ENCODE peak calls at places on chromosomes 12 and 14, in six cellular contexts. One of them, this sample, is unnamed.

GRCh38 chr12:130049666-130050065 is 112.6 kb upstream of the FZD10 start:
- DNase-seq in NCI-H460: no peak
- DNase-seq in cardiac fibroblast: no peak
- DNase-seq in ELR: no peak
- DNase-seq in stomach: no peak
- DNase-seq in choroid plexus epithelial cell: no peak
- DNase-seq in this sample: no peak

GRCh38 chr14:72678360-72678759 is 215.5 kb downstream of the DPF3 start:
- DNase-seq in cardiac fibroblast: peak; percentile 56
- DNase-seq in NCI-H460: no peak
- DNase-seq in stomach: no peak
- DNase-seq in choroid plexus epithelial cell: peak; percentile 69
- DNase-seq in ELR: peak; percentile 83
- DNase-seq in this sample: no peak

GRCh38 chr12:69720748-69721147 is 17.9 kb upstream of the RAB3IP start:
- DNase-seq in cardiac fibroblast: no peak
- DNase-seq in ELR: no peak
- DNase-seq in stomach: no peak
- DNase-seq in choroid plexus epithelial cell: no peak
- DNase-seq in NCI-H460: no peak
- DNase-seq in this sample: no peak

GRCh38 chr14:51855234-51855633 is 5.2 kb upstream of the GNG2 start:
- DNase-seq in NCI-H460: no peak
- DNase-seq in cardiac fibroblast: peak; percentile 38
- DNase-seq in choroid plexus epithelial cell: peak; percentile 50
- DNase-seq in ELR: peak; percentile 30
- DNase-seq in stomach: no peak
- DNase-seq in this sample: no peak

GRCh38 chr12:89707992-89708792 is 446 bp downstream of the ATP2B1 start:
- DNase-seq in ELR: peak; percentile 45
- DNase-seq in NCI-H460: no peak
- DNase-seq in cardiac fibroblast: peak; percentile 19
- DNase-seq in choroid plexus epithelial cell: peak; percentile 35
- DNase-seq in stomach: peak; percentile 36
- DNase-seq in this sample: no peak

GRCh38 chr12:64633186-64633939 is 23.1 kb downstream of the RASSF3 start:
- DNase-seq in stomach: no peak
- DNase-seq in choroid plexus epithelial cell: no peak
- DNase-seq in NCI-H460: no peak
- DNase-seq in ELR: no peak
- DNase-seq in cardiac fibroblast: no peak
- DNase-seq in this sample: peak; percentile 18

GRCh38 chr14:60313093-60313492 is 64.1 kb downstream of the PPM1A start:
- DNase-seq in stomach: no peak
- DNase-seq in NCI-H460: no peak
- DNase-seq in cardiac fibroblast: peak; percentile 10
- DNase-seq in choroid plexus epithelial cell: peak; percentile 45
- DNase-seq in ELR: no peak
- DNase-seq in this sample: no peak

GRCh38 chr14:99721792-99722516 is 37.9 kb downstream of the CYP46A1 start:
- DNase-seq in stomach: no peak
- DNase-seq in choroid plexus epithelial cell: no peak
- DNase-seq in NCI-H460: no peak
- DNase-seq in cardiac fibroblast: no peak
- DNase-seq in ELR: no peak
- DNase-seq in this sample: no peak

GRCh38 chr14:81302613-81303012 is 81.9 kb upstream of the GTF2A1 start:
- DNase-seq in NCI-H460: no peak
- DNase-seq in ELR: peak; percentile 11
- DNase-seq in choroid plexus epithelial cell: no peak
- DNase-seq in stomach: no peak
- DNase-seq in cardiac fibroblast: no peak
- DNase-seq in this sample: no peak

GRCh38 chr12:67419810-67420209 is 150.7 kb downstream of the CAND1 start:
- DNase-seq in cardiac fibroblast: no peak
- DNase-seq in ELR: no peak
- DNase-seq in NCI-H460: no peak
- DNase-seq in stomach: no peak
- DNase-seq in choroid plexus epithelial cell: no peak
- DNase-seq in this sample: no peak

GRCh38 chr12:65368071-65368470 is 89.6 kb downstream of the MSRB3 start:
- DNase-seq in choroid plexus epithelial cell: no peak
- DNase-seq in ELR: no peak
- DNase-seq in cardiac fibroblast: no peak
- DNase-seq in NCI-H460: no peak
- DNase-seq in stomach: no peak
- DNase-seq in this sample: no peak

GRCh38 chr14:104424406-104425072 is 155.0 kb upstream of the C14orf180 start:
- DNase-seq in ELR: no peak
- DNase-seq in cardiac fibroblast: no peak
- DNase-seq in NCI-H460: no peak
- DNase-seq in stomach: peak; percentile 20
- DNase-seq in choroid plexus epithelial cell: no peak
- DNase-seq in this sample: no peak

GRCh38 chr12:115341442-115341841 is 657.5 kb upstream of the TBX3 start:
- DNase-seq in cardiac fibroblast: peak; percentile 97
- DNase-seq in choroid plexus epithelial cell: peak; percentile 99
- DNase-seq in ELR: peak; percentile 99
- DNase-seq in NCI-H460: peak; percentile 85
- DNase-seq in stomach: peak; percentile 36
- DNase-seq in this sample: no peak

GRCh38 chr12:11902525-11902875 is 168.2 kb upstream of the BCL2L14 start:
- DNase-seq in choroid plexus epithelial cell: no peak
- DNase-seq in ELR: no peak
- DNase-seq in NCI-H460: no peak
- DNase-seq in cardiac fibroblast: no peak
- DNase-seq in stomach: no peak
- DNase-seq in this sample: no peak

GRCh38 chr12:46177020-46177419 is 91.8 kb downstream of the SLC38A1 start:
- DNase-seq in choroid plexus epithelial cell: no peak
- DNase-seq in stomach: no peak
- DNase-seq in NCI-H460: no peak
- DNase-seq in ELR: no peak
- DNase-seq in cardiac fibroblast: no peak
- DNase-seq in this sample: peak; percentile 13

GRCh38 chr14:21057803-21058675 is at the start of gene RNASE8:
- DNase-seq in cardiac fibroblast: no peak
- DNase-seq in stomach: no peak
- DNase-seq in ELR: peak; percentile 60
- DNase-seq in choroid plexus epithelial cell: peak; percentile 35
- DNase-seq in NCI-H460: no peak
- DNase-seq in this sample: no peak

GRCh38 chr14:97878727-97879126 is 1081.5 kb downstream of the VRK1 start:
- DNase-seq in ELR: no peak
- DNase-seq in choroid plexus epithelial cell: no peak
- DNase-seq in stomach: no peak
- DNase-seq in NCI-H460: no peak
- DNase-seq in cardiac fibroblast: no peak
- DNase-seq in this sample: no peak

GRCh38 chr14:52711666-52712065 is 4.7 kb downstream of the PSMC6 start:
- DNase-seq in NCI-H460: no peak
- DNase-seq in cardiac fibroblast: no peak
- DNase-seq in stomach: no peak
- DNase-seq in ELR: no peak
- DNase-seq in choroid plexus epithelial cell: peak; percentile 35
- DNase-seq in this sample: no peak

GRCh38 chr12:32843528-32844095 is 53.0 kb downstream of the PKP2 start:
- DNase-seq in choroid plexus epithelial cell: peak; percentile 83
- DNase-seq in stomach: no peak
- DNase-seq in ELR: no peak
- DNase-seq in cardiac fibroblast: peak; percentile 63
- DNase-seq in NCI-H460: no peak
- DNase-seq in this sample: no peak